ENCODE peak calls at places on chromosomes 5 and 9, in nine cellular contexts. H is endodermal cell, B is RWPE1, S is left lung, V is nephron progenitor cell, M is PC-9, C is glutamatergic neuron, T is cardiac muscle cell, A is right atrium auricular region. E is an unnamed sample.

GRCh38 chr5:61402970-61403369 is 70.9 kb downstream of the ZSWIM6 start:
- DNase-seq in H (no peak), M (no peak), C (no peak), T (no peak), S (no peak), A (no peak), B (no peak), V (no peak), E (no peak)

GRCh38 chr5:28542968-28543367 is 1504.6 kb upstream of the CDH9 start:
- DNase-seq in A (no peak), V (no peak), S (no peak), M (peak), C (no peak), T (peak), H (no peak), B (peak), E (no peak)

GRCh38 chr5:5705010-5705409 is 282.5 kb downstream of the ICE1 start:
- DNase-seq in M (no peak), S (no peak), B (peak), H (no peak), C (no peak), V (no peak), A (no peak), T (no peak), E (no peak)

GRCh38 chr5:98631311-98632054 is 142.0 kb upstream of the RGMB start:
- DNase-seq in V (no peak), C (no peak), A (no peak), M (no peak), T (peak), H (no peak), S (no peak), B (peak), E (no peak)

GRCh38 chr9:90038778-90039177 is 434.0 kb downstream of the GADD45G start:
- DNase-seq in H (peak), S (no peak), V (peak), B (no peak), T (no peak), M (no peak), A (no peak), C (no peak), E (no peak)

GRCh38 chr9:136759436-136760325 is 1.6 kb upstream of the LCN8 start:
- DNase-seq in T (no peak), B (no peak), H (no peak), C (no peak), M (no peak), A (no peak), V (no peak), S (no peak), E (no peak)

GRCh38 chr9:107226431-107226830 is 56.6 kb upstream of the RAD23B start:
- DNase-seq in A (no peak), S (no peak), B (peak), M (no peak), V (no peak), T (no peak), H (no peak), C (peak), E (no peak)

GRCh38 chr9:95516736-95517558 is at the start of gene PTCH1:
- DNase-seq in C (peak), A (no peak), S (no peak), T (peak), M (peak), B (peak), H (peak), V (peak), E (no peak)

GRCh38 chr5:180330270-180330648 is 22.9 kb downstream of the GFPT2 start:
- DNase-seq in C (no peak), T (no peak), S (no peak), M (no peak), H (no peak), B (no peak), V (no peak), A (no peak), E (no peak)

GRCh38 chr5:107431998-107432397 is 238.7 kb downstream of the EFNA5 start:
- DNase-seq in V (no peak), M (no peak), B (peak), T (peak), H (no peak), C (no peak), A (no peak), S (no peak), E (no peak)

GRCh38 chr5:141623197-141623596 is 4.4 kb upstream of the DIAPH1 start:
- DNase-seq in M (no peak), H (no peak), C (no peak), S (no peak), V (no peak), A (no peak), B (no peak), T (no peak), E (peak)

GRCh38 chr5:14684757-14685156 is 20.2 kb downstream of the OTULIN start:
- DNase-seq in A (no peak), S (no peak), H (no peak), C (no peak), V (no peak), T (no peak), B (no peak), M (no peak), E (no peak)

GRCh38 chr5:136619556-136619955 is 254.2 kb upstream of the TRPC7 start:
- DNase-seq in C (no peak), B (no peak), M (no peak), T (peak), S (no peak), V (no peak), A (no peak), H (no peak), E (no peak)

GRCh38 chr5:92409131-92409530 is 1026.0 kb upstream of the ARRDC3 start:
- DNase-seq in S (no peak), M (no peak), A (no peak), H (no peak), T (peak), C (no peak), V (no peak), B (no peak), E (no peak)

GRCh38 chr5:171483453-171484177 is 64.2 kb downstream of the FGF18 start:
- DNase-seq in M (no peak), S (peak), H (peak), C (peak), B (no peak), A (peak), V (no peak), T (peak), E (no peak)

GRCh38 chr9:89363921-89364663 is 45.8 kb downstream of the SECISBP2 start:
- DNase-seq in B (no peak), A (no peak), V (no peak), S (peak), T (no peak), C (no peak), H (no peak), M (no peak), E (no peak)

GRCh38 chr9:134376386-134377142 is 50.3 kb downstream of the RXRA start:
- DNase-seq in V (no peak), B (no peak), S (no peak), M (no peak), T (no peak), A (no peak), C (no peak), H (no peak), E (no peak)

GRCh38 chr9:134377143-134377484 is 50.9 kb downstream of the RXRA start:
- DNase-seq in B (no peak), M (no peak), V (no peak), T (no peak), A (no peak), S (no peak), H (no peak), C (no peak), E (no peak)

GRCh38 chr9:134374301-134375010 is 48.2 kb downstream of the RXRA start:
- DNase-seq in S (peak), H (no peak), A (no peak), V (no peak), C (no peak), B (no peak), T (no peak), M (no peak), E (peak)

GRCh38 chr9:134375011-134375390 is 48.7 kb downstream of the RXRA start:
- DNase-seq in B (no peak), V (no peak), C (no peak), H (no peak), S (no peak), T (peak), A (peak), M (no peak), E (no peak)

DNA sequence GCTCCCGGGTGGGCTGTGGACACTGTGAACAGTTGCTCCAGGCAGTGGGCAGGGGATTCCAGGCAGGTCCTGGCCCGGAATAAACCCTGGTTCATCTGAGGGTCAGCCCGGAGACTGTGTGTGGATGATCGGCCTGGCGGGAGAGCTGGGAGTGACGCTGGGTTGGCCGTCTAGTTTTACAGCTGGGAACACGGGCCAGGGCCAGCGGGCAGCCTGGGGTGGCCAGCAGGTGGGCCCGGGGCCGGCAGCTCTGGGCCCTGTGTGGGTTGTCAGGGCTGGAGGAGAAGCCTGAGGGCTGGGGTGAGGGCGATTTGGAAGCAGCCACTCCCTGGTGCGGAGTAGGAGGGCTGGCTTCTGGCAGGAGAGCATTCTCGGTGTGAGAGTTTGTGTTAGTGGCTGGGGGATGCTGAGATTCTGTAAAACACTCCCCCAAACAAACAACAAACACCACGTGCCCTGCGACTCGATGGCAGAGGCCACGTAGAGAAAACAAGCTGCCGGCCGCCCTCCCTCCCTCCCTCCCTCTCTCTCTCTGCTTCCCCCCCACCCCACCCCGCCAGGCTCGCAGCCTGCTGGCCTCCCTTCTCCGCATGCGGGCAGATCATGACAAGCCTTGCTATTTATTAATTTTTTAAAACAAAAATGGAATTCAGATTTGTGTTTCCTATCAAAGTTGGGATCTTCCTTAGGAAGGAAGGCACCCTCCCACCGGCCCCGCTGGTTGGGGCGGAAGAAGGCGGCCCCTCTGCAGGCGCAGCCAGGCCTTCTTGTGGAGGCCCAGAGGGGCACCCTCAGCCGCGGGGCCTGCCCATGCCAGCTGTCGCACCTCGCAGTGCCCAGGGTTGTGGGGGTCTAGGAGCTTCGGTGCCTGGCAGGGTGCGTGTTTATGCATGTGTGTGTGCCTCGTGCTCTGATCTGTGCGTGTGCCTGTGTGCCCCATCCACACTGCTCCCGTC is 49.5 kb downstream of the RXRA start:
- DNase-seq in H (no peak), V (peak), T (peak), C (no peak), A (peak), S (no peak), M (no peak), B (no peak), E (no peak)
- TF ChIP-seq CTCF in H (no peak), V (no peak), T (no peak), C (no peak), A (no peak), S (no peak), M (no peak), B (no peak), E (no peak)

GRCh38 chr5:80805038-80805437 is 150.3 kb upstream of the DHFR start:
- DNase-seq in M (no peak), V (no peak), C (no peak), A (no peak), B (no peak), T (no peak), H (no peak), S (no peak), E (no peak)

GRCh38 chr5:80799573-80799972 is 144.8 kb upstream of the DHFR start:
- DNase-seq in C (no peak), T (no peak), M (no peak), B (no peak), H (no peak), S (no peak), V (no peak), A (no peak), E (no peak)

GRCh38 chr5:80806929-80807328 is 152.1 kb upstream of the DHFR start:
- DNase-seq in B (no peak), M (no peak), H (no peak), T (no peak), V (no peak), C (no peak), A (no peak), S (no peak), E (no peak)

GRCh38 chr5:80809451-80809850 is 150.7 kb upstream of the RASGRF2 start:
- DNase-seq in M (no peak), S (no peak), T (no peak), B (no peak), A (no peak), C (no peak), V (no peak), H (no peak), E (no peak)

GRCh38 chr5:80804332-80804731 is 149.5 kb upstream of the DHFR start:
- DNase-seq in S (no peak), A (no peak), T (peak), V (no peak), B (no peak), H (no peak), M (no peak), C (no peak), E (no peak)
- TF ChIP-seq CTCF in S (no peak), A (no peak), T (no peak), V (no peak), B (no peak), H (peak), M (no peak), C (no peak), E (no peak)

DNA sequence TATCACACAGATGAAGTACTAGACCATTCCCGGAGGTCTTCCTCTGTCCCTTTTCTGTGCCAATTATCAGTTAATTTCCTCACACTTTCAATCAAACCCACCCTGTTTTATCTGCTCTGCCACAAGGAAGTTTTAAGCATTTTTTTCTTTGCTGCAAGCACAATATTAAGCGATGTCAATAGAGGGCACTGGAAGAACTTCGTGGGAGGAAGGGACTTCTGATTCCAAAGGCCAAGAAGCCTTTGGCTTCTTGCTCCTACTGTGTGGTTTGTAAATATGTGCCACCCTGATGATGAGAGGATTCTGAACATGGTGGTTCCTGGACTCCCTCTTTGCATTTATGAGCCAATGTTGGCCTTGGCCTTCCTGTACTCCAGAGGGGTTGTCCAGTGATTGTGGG is 1712.5 kb upstream of the C9orf72 start:
- DNase-seq in C (no peak), S (no peak), T (peak), B (no peak), A (no peak), H (peak), M (no peak), V (no peak), E (no peak)
- TF ChIP-seq CTCF in C (no peak), S (no peak), T (no peak), B (no peak), A (no peak), H (peak), M (no peak), V (no peak), E (no peak)

GRCh38 chr5:140040358-140040757 is 2.7 kb downstream of the NRG2 start:
- DNase-seq in V (no peak), C (no peak), A (no peak), B (no peak), H (no peak), T (no peak), S (no peak), M (no peak), E (no peak)
- TF ChIP-seq CTCF in V (no peak), C (no peak), A (no peak), B (no peak), H (no peak), T (no peak), S (no peak), M (no peak), E (no peak)